ENCODE peak calls at places on chromosomes 3 and 15, in six cellular contexts. Q, G, H, B, C and W are unnamed samples.

GRCh38 chr3:68059628-68060027 is 405.2 kb upstream of the SUCLG2 start:
- DNase-seq in B (no peak), G (no peak), H (no peak), Q (no peak), C (no peak), W (no peak)

GRCh38 chr3:12901631-12902045 is 60.3 kb upstream of the RPL32 start:
- DNase-seq in B (peak), H (no peak), C (no peak), G (no peak), Q (no peak), W (peak)

GRCh38 chr3:163218336-163218735 is 1721.7 kb downstream of the OTOL1 start:
- DNase-seq in B (no peak), C (no peak), G (no peak), H (no peak), Q (no peak), W (no peak)

GRCh38 chr3:45026038-45026437 is at the start of gene CLEC3B:
- DNase-seq in B (peak), G (peak), Q (no peak), H (peak), C (no peak), W (no peak)

GRCh38 chr15:38750816-38751215 is 186.2 kb upstream of the RASGRP1 start:
- DNase-seq in C (no peak), G (no peak), B (no peak), Q (no peak), H (no peak), W (no peak)

GRCh38 chr3:133821767-133822638 is 16.4 kb downstream of the SRPRB start:
- DNase-seq in B (peak), C (peak), Q (peak), G (peak), H (peak), W (no peak)

GRCh38 chr3:100159564-100160153 is 45.4 kb upstream of the FILIP1L start:
- DNase-seq in Q (no peak), G (no peak), H (no peak), B (no peak), C (no peak), W (no peak)

GRCh38 chr15:84819291-84819768 is 2.2 kb downstream of the ALPK3 start:
- DNase-seq in C (peak), G (no peak), Q (peak), B (peak), H (no peak), W (no peak)

GRCh38 chr15:35062164-35063099 is 22.7 kb downstream of the NANOGP8 start:
- DNase-seq in B (no peak), Q (peak), G (no peak), H (no peak), C (no peak), W (peak)

GRCh38 chr15:45179221-45179985 is 8.4 kb downstream of the SHF start:
- DNase-seq in B (no peak), C (peak), Q (peak), G (no peak), H (peak), W (peak)

GRCh38 chr3:171874879-171875278 is 31.7 kb downstream of the TMEM212 start:
- DNase-seq in G (no peak), C (no peak), B (no peak), H (no peak), Q (no peak), W (no peak)

GRCh38 chr15:90141646-90142045 is 39.4 kb upstream of the IDH2 start:
- DNase-seq in Q (no peak), H (no peak), B (no peak), C (no peak), G (no peak), W (no peak)

GRCh38 chr3:4895848-4896247 is 83.4 kb upstream of the BHLHE40 start:
- DNase-seq in C (no peak), Q (no peak), B (no peak), G (peak), H (no peak), W (no peak)

GRCh38 chr3:142931222-142931621 is 32.3 kb downstream of the PAQR9 start:
- DNase-seq in B (no peak), C (peak), G (no peak), Q (peak), H (no peak), W (peak)

GRCh38 chr3:62755285-62755684 is 119.9 kb downstream of the CADPS start:
- DNase-seq in H (no peak), G (no peak), B (no peak), C (no peak), Q (no peak), W (no peak)

GRCh38 chr15:22979699-22980188 is 424 bp downstream of the CYFIP1 start:
- DNase-seq in B (peak), C (peak), H (peak), G (no peak), Q (peak), W (no peak)

GRCh38 chr15:74038707-74039655 is 43.4 kb downstream of the GOLGA6A start:
- DNase-seq in Q (no peak), C (no peak), G (no peak), H (no peak), B (no peak), W (no peak)

GRCh38 chr15:101115887-101116680 is 135.8 kb downstream of the CHSY1 start:
- DNase-seq in C (no peak), H (no peak), Q (no peak), G (peak), B (peak), W (no peak)

GRCh38 chr3:83230841-83231240 is 1469.4 kb upstream of the GBE1 start:
- DNase-seq in C (no peak), B (no peak), G (no peak), Q (no peak), H (no peak), W (no peak)

GRCh38 chr15:79680721-79681120 is 216.1 kb downstream of the MTHFS start:
- DNase-seq in B (no peak), H (no peak), C (no peak), G (no peak), Q (peak), W (peak)

GRCh38 chr3:95901948-95902347 is 912.4 kb upstream of the EPHA6 start:
- DNase-seq in C (no peak), G (no peak), Q (no peak), B (no peak), H (no peak), W (no peak)

GRCh38 chr15:27087651-27088583 is 116.9 kb downstream of the GABRG3 start:
- DNase-seq in G (no peak), C (no peak), B (no peak), H (no peak), Q (no peak), W (no peak)

GRCh38 chr3:139546772-139547171 is 7.2 kb upstream of the RBP1 start:
- DNase-seq in G (no peak), Q (no peak), C (no peak), H (no peak), B (no peak), W (no peak)

GRCh38 chr15:58441376-58442070 is 9.7 kb downstream of the LIPC start:
- DNase-seq in C (no peak), Q (no peak), G (no peak), B (no peak), H (no peak), W (no peak)

GRCh38 chr3:50415066-50415465 is 55.7 kb upstream of the TMEM115 start:
- DNase-seq in B (no peak), H (no peak), Q (peak), C (no peak), G (no peak), W (no peak)

GRCh38 chr3:52228751-52229291 is 3.4 kb upstream of the TLR9 start:
- DNase-seq in H (no peak), G (no peak), C (no peak), Q (no peak), B (no peak), W (no peak)

GRCh38 chr3:186414735-186415419 is 52.8 kb upstream of the DGKG start:
- DNase-seq in G (no peak), Q (no peak), H (no peak), C (no peak), B (no peak), W (peak)

GRCh38 chr3:190261740-190262139 is 60.5 kb downstream of the CLDN1 start:
- DNase-seq in G (no peak), H (no peak), Q (no peak), B (no peak), C (no peak), W (no peak)

GRCh38 chr3:109607897-109608296 is 270.6 kb upstream of the DPPA4 start:
- DNase-seq in Q (no peak), C (no peak), G (no peak), H (no peak), B (no peak), W (no peak)

GRCh38 chr15:39613271-39613670 is 32.4 kb downstream of the THBS1 start:
- DNase-seq in B (no peak), H (no peak), C (no peak), Q (no peak), G (no peak), W (no peak)

GRCh38 chr15:68559342-68560310 is 19.2 kb upstream of the CORO2B start:
- DNase-seq in C (peak), H (peak), B (peak), Q (peak), G (peak), W (peak)

GRCh38 chr3:53570709-53571108 is 76.3 kb downstream of the CACNA1D start:
- DNase-seq in G (no peak), Q (no peak), C (no peak), B (no peak), H (peak), W (no peak)

GRCh38 chr3:73786346-73786807 is 161.6 kb upstream of the PDZRN3 start:
- DNase-seq in Q (no peak), G (peak), B (peak), H (no peak), C (no peak), W (no peak)

GRCh38 chr3:100257601-100258000 is 3.2 kb upstream of the TBC1D23 start:
- DNase-seq in Q (no peak), C (no peak), B (no peak), G (no peak), H (no peak), W (no peak)

GRCh38 chr3:123129532-123129931 is 62.7 kb downstream of the PDIA5 start:
- DNase-seq in G (no peak), C (no peak), H (no peak), B (no peak), Q (no peak), W (no peak)
- H3K4me3 ChIP-seq in G (no peak), C (no peak), H (no peak), B (no peak), Q (no peak), W (no peak)

GRCh38 chr3:54240-54639 is 142.3 kb upstream of the CHL1 start:
- DNase-seq in H (no peak), C (no peak), Q (peak), B (no peak), G (no peak), W (no peak)
- TF ChIP-seq CTCF in H (no peak), C (no peak), Q (no peak), B (no peak), G (no peak), W (no peak)

GRCh38 chr3:124699033-124699432 is 31.2 kb upstream of the UMPS start:
- DNase-seq in Q (no peak), H (no peak), G (no peak), C (no peak), B (no peak), W (no peak)

GRCh38 chr3:124702950-124703349 is 27.3 kb upstream of the UMPS start:
- DNase-seq in G (no peak), Q (no peak), B (no peak), H (no peak), C (no peak), W (no peak)

GRCh38 chr3:124701687-124702086 is 28.6 kb upstream of the UMPS start:
- DNase-seq in Q (no peak), G (no peak), H (no peak), C (no peak), B (no peak), W (no peak)

GRCh38 chr3:124699686-124700396 is 30.4 kb upstream of the UMPS start:
- DNase-seq in C (peak), Q (no peak), B (peak), G (no peak), H (no peak), W (no peak)

DNA sequence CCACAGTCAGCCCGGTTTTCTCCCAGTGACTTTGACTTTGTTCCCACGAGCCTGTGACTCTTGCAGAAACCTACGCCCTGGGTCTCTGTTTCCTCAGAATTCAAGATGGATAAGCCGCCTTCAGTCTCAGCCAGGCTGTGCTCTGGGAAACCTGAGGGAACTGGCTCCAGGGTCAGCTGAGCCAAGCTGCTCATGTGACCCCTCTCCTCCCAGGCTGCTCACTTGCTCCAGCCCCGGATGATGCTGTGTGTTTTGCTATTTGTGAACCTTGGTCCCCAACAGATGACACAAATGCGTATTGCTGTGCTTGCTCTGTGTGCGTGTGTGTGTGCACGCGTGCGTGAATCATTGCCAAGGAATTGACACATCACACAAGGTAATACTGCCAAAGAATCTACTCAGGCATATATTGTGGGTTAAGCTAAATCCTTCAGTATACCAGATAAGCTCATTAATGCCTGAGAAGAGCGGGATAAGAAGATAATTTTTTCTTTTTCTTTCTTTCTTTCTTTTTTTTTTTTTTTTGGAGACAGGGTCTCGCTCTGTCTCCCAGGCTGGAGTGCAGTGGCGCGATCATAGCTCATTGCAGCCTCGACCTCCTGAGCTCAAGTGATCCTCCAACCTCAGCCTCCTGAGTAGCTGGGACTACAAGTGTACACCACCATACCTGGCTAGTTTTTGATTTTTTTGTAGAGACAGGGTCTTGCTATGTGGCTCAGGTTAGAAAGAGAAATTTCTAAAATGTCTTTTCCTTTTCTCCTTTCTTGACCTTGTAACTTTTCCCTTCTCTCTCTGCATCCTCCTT is 29.2 kb upstream of the UMPS start:
- DNase-seq in Q (peak), H (no peak), G (no peak), B (no peak), C (no peak), W (no peak)
- H3K4me3 ChIP-seq in Q (no peak), H (no peak), G (no peak), B (no peak), C (no peak), W (no peak)

GRCh38 chr15:94168250-94168649 is 63.1 kb upstream of the MCTP2 start:
- DNase-seq in C (no peak), B (no peak), Q (peak), H (no peak), G (no peak), W (no peak)
- TF ChIP-seq CTCF in C (no peak), B (no peak), Q (peak), H (peak), G (no peak), W (peak)

GRCh38 chr3:27345045-27345444 is 24.1 kb downstream of the NEK10 start:
- DNase-seq in G (no peak), C (no peak), B (no peak), H (no peak), Q (no peak), W (no peak)
- H3K4me3 ChIP-seq in G (no peak), C (no peak), B (no peak), H (no peak), Q (no peak), W (no peak)

GRCh38 chr3:149369991-149370866 is 7.2 kb downstream of the TM4SF1 start:
- DNase-seq in G (no peak), C (no peak), B (no peak), Q (peak), H (no peak), W (no peak)

GRCh38 chr3:149371723-149372114 is 5.7 kb downstream of the TM4SF1 start:
- DNase-seq in H (no peak), C (no peak), G (no peak), Q (no peak), B (no peak), W (no peak)

GRCh38 chr3:149373235-149374125 is 4.0 kb downstream of the TM4SF1 start:
- DNase-seq in G (no peak), B (no peak), Q (no peak), H (no peak), C (no peak), W (no peak)

GRCh38 chr3:149368850-149369497 is 8.5 kb downstream of the TM4SF1 start:
- DNase-seq in G (no peak), B (no peak), C (no peak), Q (no peak), H (no peak), W (no peak)

GRCh38 chr3:149371001-149371722 is 6.3 kb downstream of the TM4SF1 start:
- DNase-seq in H (no peak), G (no peak), B (no peak), C (no peak), Q (peak), W (no peak)
- TF ChIP-seq CTCF in H (no peak), G (no peak), B (no peak), C (no peak), Q (peak), W (no peak)

GRCh38 chr3:184338538-184338945 is 1.1 kb downstream of the FAM131A start:
- DNase-seq in Q (peak), G (peak), B (peak), H (no peak), C (peak), W (no peak)

GRCh38 chr3:184337981-184338380 is 581 bp downstream of the FAM131A start:
- DNase-seq in B (no peak), G (no peak), Q (no peak), H (no peak), C (no peak), W (no peak)

GRCh38 chr3:184335661-184336483 is 1.5 kb upstream of the FAM131A start:
- DNase-seq in G (peak), C (peak), Q (peak), B (peak), H (peak), W (peak)

GRCh38 chr3:184336484-184337230 is 743 bp upstream of the FAM131A start:
- DNase-seq in Q (peak), B (peak), G (peak), H (no peak), C (peak), W (no peak)

GRCh38 chr3:184337315-184337714 is at the start of gene FAM131A:
- DNase-seq in B (peak), H (no peak), C (no peak), Q (peak), G (peak), W (no peak)
- H3K4me3 ChIP-seq in B (peak), H (peak), C (peak), Q (peak), G (peak), W (peak)

GRCh38 chr15:60235951-60236710 is 161.7 kb downstream of the ANXA2 start:
- DNase-seq in Q (peak), G (no peak), C (no peak), B (no peak), H (no peak), W (no peak)
- TF ChIP-seq CTCF in Q (no peak), G (no peak), C (no peak), B (no peak), H (no peak), W (no peak)

GRCh38 chr3:159787191-159787590 is 201.4 kb upstream of the IL12A start:
- DNase-seq in Q (no peak), H (peak), C (no peak), B (no peak), G (no peak), W (no peak)
- H3K4me3 ChIP-seq in Q (no peak), H (no peak), C (no peak), B (no peak), G (no peak), W (no peak)